ENCODE peak calls at places on chromosomes 12 and 14, in ten cellular contexts. One of them, this sample, is unnamed.

GRCh38 chr14:61147898-61148549 is 133.1 kb downstream of the TMEM30B start:
- DNase-seq in GM23248: no peak
- DNase-seq in fibroblast of lung: peak; percentile 96
- DNase-seq in left ventricle myocardium inferior: no peak
- DNase-seq in Peyer's patch: no peak
- DNase-seq in naive thymus-derived CD4-positive, alpha-beta T cell: no peak
- DNase-seq in CD8-positive, alpha-beta memory T cell: no peak
- DNase-seq in stomach: no peak
- DNase-seq in CD8-positive, alpha-beta T cell: no peak
- DNase-seq in tibial artery: no peak
- DNase-seq in this sample: no peak

GRCh38 chr14:66009104-66009503 is 477.1 kb upstream of the CCDC196 start:
- DNase-seq in GM23248: peak; percentile 93
- DNase-seq in fibroblast of lung: peak; percentile 41
- DNase-seq in left ventricle myocardium inferior: no peak
- DNase-seq in Peyer's patch: no peak
- DNase-seq in naive thymus-derived CD4-positive, alpha-beta T cell: no peak
- DNase-seq in CD8-positive, alpha-beta memory T cell: no peak
- DNase-seq in stomach: no peak
- DNase-seq in CD8-positive, alpha-beta T cell: no peak
- DNase-seq in tibial artery: peak; percentile 22
- DNase-seq in this sample: no peak

GRCh38 chr12:58502236-58502635 is 418.1 kb downstream of the LRIG3 start:
- DNase-seq in GM23248: peak; percentile 39
- DNase-seq in fibroblast of lung: peak; percentile 27
- DNase-seq in left ventricle myocardium inferior: no peak
- DNase-seq in Peyer's patch: no peak
- DNase-seq in naive thymus-derived CD4-positive, alpha-beta T cell: no peak
- DNase-seq in CD8-positive, alpha-beta memory T cell: no peak
- DNase-seq in stomach: no peak
- DNase-seq in CD8-positive, alpha-beta T cell: no peak
- DNase-seq in tibial artery: no peak
- DNase-seq in this sample: no peak

GRCh38 chr12:5101686-5102085 is 58.0 kb downstream of the KCNA5 start:
- DNase-seq in GM23248: no peak
- DNase-seq in fibroblast of lung: no peak
- DNase-seq in left ventricle myocardium inferior: no peak
- DNase-seq in Peyer's patch: no peak
- DNase-seq in naive thymus-derived CD4-positive, alpha-beta T cell: no peak
- DNase-seq in CD8-positive, alpha-beta memory T cell: no peak
- DNase-seq in stomach: no peak
- DNase-seq in CD8-positive, alpha-beta T cell: no peak
- DNase-seq in tibial artery: no peak
- DNase-seq in this sample: no peak

GRCh38 chr12:130049666-130050065 is 112.6 kb upstream of the FZD10 start:
- DNase-seq in GM23248: no peak
- DNase-seq in fibroblast of lung: no peak
- DNase-seq in left ventricle myocardium inferior: no peak
- DNase-seq in Peyer's patch: no peak
- DNase-seq in naive thymus-derived CD4-positive, alpha-beta T cell: no peak
- DNase-seq in CD8-positive, alpha-beta memory T cell: no peak
- DNase-seq in stomach: no peak
- DNase-seq in CD8-positive, alpha-beta T cell: no peak
- DNase-seq in tibial artery: no peak
- DNase-seq in this sample: no peak

GRCh38 chr12:42588981-42589464 is 523 bp downstream of the PRICKLE1 start:
- DNase-seq in GM23248: peak; percentile 71
- DNase-seq in fibroblast of lung: peak; percentile 48
- DNase-seq in left ventricle myocardium inferior: peak; percentile 34
- DNase-seq in Peyer's patch: no peak
- DNase-seq in naive thymus-derived CD4-positive, alpha-beta T cell: no peak
- DNase-seq in CD8-positive, alpha-beta memory T cell: no peak
- DNase-seq in stomach: no peak
- DNase-seq in CD8-positive, alpha-beta T cell: no peak
- DNase-seq in tibial artery: peak; percentile 29
- DNase-seq in this sample: no peak

GRCh38 chr14:103508930-103509329 is 13.7 kb downstream of the CKB start:
- DNase-seq in GM23248: no peak
- DNase-seq in fibroblast of lung: no peak
- DNase-seq in left ventricle myocardium inferior: no peak
- DNase-seq in Peyer's patch: no peak
- DNase-seq in naive thymus-derived CD4-positive, alpha-beta T cell: no peak
- DNase-seq in CD8-positive, alpha-beta memory T cell: no peak
- DNase-seq in stomach: no peak
- DNase-seq in CD8-positive, alpha-beta T cell: no peak
- DNase-seq in tibial artery: no peak
- DNase-seq in this sample: no peak

GRCh38 chr12:116156614-116157013 is 120.9 kb downstream of the MED13L start:
- DNase-seq in GM23248: no peak
- DNase-seq in fibroblast of lung: no peak
- DNase-seq in left ventricle myocardium inferior: no peak
- DNase-seq in Peyer's patch: no peak
- DNase-seq in naive thymus-derived CD4-positive, alpha-beta T cell: no peak
- DNase-seq in CD8-positive, alpha-beta memory T cell: no peak
- DNase-seq in stomach: no peak
- DNase-seq in CD8-positive, alpha-beta T cell: no peak
- DNase-seq in tibial artery: no peak
- DNase-seq in this sample: no peak

GRCh38 chr14:106417224-106418049 is 891.1 kb downstream of the TMEM121 start:
- DNase-seq in GM23248: peak; percentile 14
- DNase-seq in fibroblast of lung: no peak
- DNase-seq in left ventricle myocardium inferior: peak; percentile 25
- DNase-seq in Peyer's patch: peak; percentile 55
- DNase-seq in naive thymus-derived CD4-positive, alpha-beta T cell: peak; percentile 72
- DNase-seq in CD8-positive, alpha-beta memory T cell: peak; percentile 82
- DNase-seq in stomach: peak; percentile 44
- DNase-seq in CD8-positive, alpha-beta T cell: peak; percentile 69
- DNase-seq in tibial artery: no peak
- DNase-seq in this sample: peak; percentile 82

GRCh38 chr12:76720068-76720467 is 43.8 kb upstream of the ZDHHC17 start:
- DNase-seq in GM23248: peak; percentile 68
- DNase-seq in fibroblast of lung: no peak
- DNase-seq in left ventricle myocardium inferior: no peak
- DNase-seq in Peyer's patch: no peak
- DNase-seq in naive thymus-derived CD4-positive, alpha-beta T cell: no peak
- DNase-seq in CD8-positive, alpha-beta memory T cell: no peak
- DNase-seq in stomach: no peak
- DNase-seq in CD8-positive, alpha-beta T cell: no peak
- DNase-seq in tibial artery: no peak
- DNase-seq in this sample: no peak

GRCh38 chr12:79058342-79058741 is 193.8 kb downstream of the SYT1 start:
- DNase-seq in GM23248: peak; percentile 50
- DNase-seq in fibroblast of lung: peak; percentile 56
- DNase-seq in left ventricle myocardium inferior: no peak
- DNase-seq in Peyer's patch: no peak
- DNase-seq in naive thymus-derived CD4-positive, alpha-beta T cell: no peak
- DNase-seq in CD8-positive, alpha-beta memory T cell: no peak
- DNase-seq in stomach: no peak
- DNase-seq in CD8-positive, alpha-beta T cell: no peak
- DNase-seq in tibial artery: no peak
- DNase-seq in this sample: no peak

GRCh38 chr14:56224179-56224578 is 106.0 kb downstream of the PELI2 start:
- DNase-seq in GM23248: no peak
- DNase-seq in fibroblast of lung: peak; percentile 12
- DNase-seq in left ventricle myocardium inferior: no peak
- DNase-seq in Peyer's patch: no peak
- DNase-seq in naive thymus-derived CD4-positive, alpha-beta T cell: no peak
- DNase-seq in CD8-positive, alpha-beta memory T cell: no peak
- DNase-seq in stomach: no peak
- DNase-seq in CD8-positive, alpha-beta T cell: no peak
- DNase-seq in tibial artery: no peak
- DNase-seq in this sample: no peak

GRCh38 chr14:70770490-70770889 is 38.8 kb downstream of the MAP3K9 start:
- DNase-seq in GM23248: no peak
- DNase-seq in fibroblast of lung: no peak
- DNase-seq in left ventricle myocardium inferior: no peak
- DNase-seq in Peyer's patch: no peak
- DNase-seq in naive thymus-derived CD4-positive, alpha-beta T cell: no peak
- DNase-seq in CD8-positive, alpha-beta memory T cell: no peak
- DNase-seq in stomach: no peak
- DNase-seq in CD8-positive, alpha-beta T cell: no peak
- DNase-seq in tibial artery: no peak
- DNase-seq in this sample: no peak

GRCh38 chr14:46472261-46472660 is 179.3 kb downstream of the RPL10L start:
- DNase-seq in GM23248: no peak
- DNase-seq in fibroblast of lung: no peak
- DNase-seq in left ventricle myocardium inferior: no peak
- DNase-seq in Peyer's patch: no peak
- DNase-seq in naive thymus-derived CD4-positive, alpha-beta T cell: no peak
- DNase-seq in CD8-positive, alpha-beta memory T cell: no peak
- DNase-seq in stomach: no peak
- DNase-seq in CD8-positive, alpha-beta T cell: no peak
- DNase-seq in tibial artery: no peak
- DNase-seq in this sample: no peak

GRCh38 chr12:129215436-129216025 is 362.3 kb downstream of the GLT1D1 start:
- DNase-seq in GM23248: no peak
- DNase-seq in fibroblast of lung: no peak
- DNase-seq in left ventricle myocardium inferior: no peak
- DNase-seq in Peyer's patch: no peak
- DNase-seq in naive thymus-derived CD4-positive, alpha-beta T cell: no peak
- DNase-seq in CD8-positive, alpha-beta memory T cell: no peak
- DNase-seq in stomach: no peak
- DNase-seq in CD8-positive, alpha-beta T cell: no peak
- DNase-seq in tibial artery: no peak
- DNase-seq in this sample: no peak

GRCh38 chr12:3085341-3086125 is 8.4 kb downstream of the TSPAN9 start:
- DNase-seq in GM23248: no peak
- DNase-seq in fibroblast of lung: no peak
- DNase-seq in left ventricle myocardium inferior: no peak
- DNase-seq in Peyer's patch: no peak
- DNase-seq in naive thymus-derived CD4-positive, alpha-beta T cell: no peak
- DNase-seq in CD8-positive, alpha-beta memory T cell: no peak
- DNase-seq in stomach: no peak
- DNase-seq in CD8-positive, alpha-beta T cell: no peak
- DNase-seq in tibial artery: no peak
- DNase-seq in this sample: no peak

GRCh38 chr12:52777566-52777965 is 421 bp upstream of the KRT76 start:
- DNase-seq in GM23248: no peak
- DNase-seq in fibroblast of lung: no peak
- DNase-seq in left ventricle myocardium inferior: no peak
- DNase-seq in Peyer's patch: no peak
- DNase-seq in naive thymus-derived CD4-positive, alpha-beta T cell: no peak
- DNase-seq in CD8-positive, alpha-beta memory T cell: no peak
- DNase-seq in stomach: no peak
- DNase-seq in CD8-positive, alpha-beta T cell: no peak
- DNase-seq in tibial artery: no peak
- DNase-seq in this sample: no peak

GRCh38 chr12:55705802-55706402 is 1.8 kb downstream of the ITGA7 start:
- DNase-seq in GM23248: no peak
- DNase-seq in fibroblast of lung: no peak
- DNase-seq in left ventricle myocardium inferior: no peak
- DNase-seq in Peyer's patch: no peak
- DNase-seq in naive thymus-derived CD4-positive, alpha-beta T cell: no peak
- DNase-seq in CD8-positive, alpha-beta memory T cell: no peak
- DNase-seq in stomach: no peak
- DNase-seq in CD8-positive, alpha-beta T cell: no peak
- DNase-seq in tibial artery: no peak
- DNase-seq in this sample: no peak

GRCh38 chr12:109998241-109998903 is 858 bp upstream of the ANKRD13A start:
- DNase-seq in GM23248: peak; percentile 54
- DNase-seq in fibroblast of lung: no peak
- DNase-seq in left ventricle myocardium inferior: no peak
- DNase-seq in Peyer's patch: no peak
- DNase-seq in naive thymus-derived CD4-positive, alpha-beta T cell: no peak
- DNase-seq in CD8-positive, alpha-beta memory T cell: no peak
- DNase-seq in stomach: no peak
- DNase-seq in CD8-positive, alpha-beta T cell: no peak
- DNase-seq in tibial artery: no peak
- DNase-seq in this sample: no peak
- H3K4me1 ChIP-seq in GM23248: peaks cover 56% of the 10 kb centered on the region
- H3K4me1 ChIP-seq in fibroblast of lung: peaks cover 14% of the 10 kb centered on the region
- H3K4me1 ChIP-seq in left ventricle myocardium inferior: peaks cover 74% of the 10 kb centered on the region
- H3K4me1 ChIP-seq in Peyer's patch: peaks cover 9% of the 10 kb centered on the region
- H3K4me1 ChIP-seq in naive thymus-derived CD4-positive, alpha-beta T cell: peaks cover 23% of the 10 kb centered on the region
- H3K4me1 ChIP-seq in CD8-positive, alpha-beta memory T cell: peaks cover 51% of the 10 kb centered on the region
- H3K4me1 ChIP-seq in stomach: peaks cover 39% of the 10 kb centered on the region
- H3K4me1 ChIP-seq in CD8-positive, alpha-beta T cell: peaks cover 36% of the 10 kb centered on the region
- H3K4me1 ChIP-seq in tibial artery: peaks cover 39% of the 10 kb centered on the region
- H3K4me1 ChIP-seq in this sample: peaks cover 3% of the 10 kb centered on the region

GRCh38 chr14:95382747-95383146 is 63.0 kb upstream of the CLMN start:
- DNase-seq in GM23248: no peak
- DNase-seq in fibroblast of lung: no peak
- DNase-seq in left ventricle myocardium inferior: no peak
- DNase-seq in Peyer's patch: no peak
- DNase-seq in naive thymus-derived CD4-positive, alpha-beta T cell: no peak
- DNase-seq in CD8-positive, alpha-beta memory T cell: no peak
- DNase-seq in stomach: no peak
- DNase-seq in CD8-positive, alpha-beta T cell: no peak
- DNase-seq in tibial artery: no peak
- DNase-seq in this sample: no peak
- H3K4me3 ChIP-seq in GM23248: no peak overlapping the region
- H3K4me3 ChIP-seq in fibroblast of lung: no peak overlapping the region
- H3K4me3 ChIP-seq in left ventricle myocardium inferior: no peak overlapping the region
- H3K4me3 ChIP-seq in Peyer's patch: no peak overlapping the region
- H3K4me3 ChIP-seq in naive thymus-derived CD4-positive, alpha-beta T cell: no peak overlapping the region
- H3K4me3 ChIP-seq in CD8-positive, alpha-beta memory T cell: no peak overlapping the region
- H3K4me3 ChIP-seq in stomach: no peak overlapping the region
- H3K4me3 ChIP-seq in CD8-positive, alpha-beta T cell: no peak overlapping the region
- H3K4me3 ChIP-seq in tibial artery: no peak overlapping the region
- H3K4me3 ChIP-seq in this sample: no peak overlapping the region

DNA sequence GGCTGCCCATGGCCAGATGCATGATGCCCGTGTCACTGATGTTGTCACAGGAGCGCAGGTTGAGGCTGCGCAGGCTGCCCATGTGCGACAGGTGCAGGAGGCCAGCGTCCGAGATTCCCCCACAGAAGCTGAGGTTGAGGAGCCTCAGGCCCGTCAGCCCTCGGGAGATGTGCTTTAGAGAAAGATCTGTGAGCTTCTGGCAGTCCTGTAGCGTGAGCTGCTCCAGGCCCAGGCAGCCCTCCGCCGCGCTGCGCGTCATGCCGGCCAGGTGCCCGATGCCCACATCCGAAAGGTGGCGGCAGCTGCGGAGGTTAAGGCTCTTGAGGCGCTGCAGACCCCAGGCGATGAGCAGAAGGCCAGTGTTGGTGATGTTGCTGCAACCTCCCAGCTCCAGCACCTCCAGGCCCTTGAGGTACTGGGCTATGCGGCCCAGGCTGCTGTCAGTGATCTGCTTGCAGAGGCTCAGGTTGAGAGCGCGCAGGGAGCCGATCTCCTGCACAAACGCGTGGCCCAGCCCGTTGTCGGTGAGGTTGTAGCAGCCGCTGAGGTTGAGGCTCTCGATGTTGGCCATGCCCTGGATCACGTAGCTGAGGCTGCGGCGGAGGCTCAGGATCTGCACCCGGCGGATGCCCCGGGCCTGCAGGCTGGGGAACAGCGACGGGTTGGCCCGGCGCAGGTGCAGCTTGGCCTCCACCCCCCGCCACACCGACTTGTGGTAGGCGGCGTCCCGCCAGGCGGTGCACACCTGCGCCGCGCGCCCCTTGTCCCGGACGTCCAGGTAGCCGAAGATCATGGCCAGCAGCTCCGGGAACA is 943 bp downstream of the FBXL14 start:
- DNase-seq in GM23248: peak; percentile 68
- DNase-seq in fibroblast of lung: no peak
- DNase-seq in left ventricle myocardium inferior: peak; percentile 48
- DNase-seq in Peyer's patch: peak; percentile 67
- DNase-seq in naive thymus-derived CD4-positive, alpha-beta T cell: peak; percentile 68
- DNase-seq in CD8-positive, alpha-beta memory T cell: peak; percentile 40
- DNase-seq in stomach: peak; percentile 68
- DNase-seq in CD8-positive, alpha-beta T cell: peak; percentile 42
- DNase-seq in tibial artery: no peak
- DNase-seq in this sample: peak; percentile 49
- H3K4me1 ChIP-seq in GM23248: peaks cover 51% of the 10 kb centered on the region
- H3K4me1 ChIP-seq in fibroblast of lung: peaks cover 19% of the 10 kb centered on the region
- H3K4me1 ChIP-seq in left ventricle myocardium inferior: peaks cover 63% of the 10 kb centered on the region
- H3K4me1 ChIP-seq in Peyer's patch: peaks cover 2% of the 10 kb centered on the region
- H3K4me1 ChIP-seq in naive thymus-derived CD4-positive, alpha-beta T cell: peaks cover 28% of the 10 kb centered on the region
- H3K4me1 ChIP-seq in CD8-positive, alpha-beta memory T cell: peaks cover 39% of the 10 kb centered on the region
- H3K4me1 ChIP-seq in stomach: peaks cover 46% of the 10 kb centered on the region
- H3K4me1 ChIP-seq in CD8-positive, alpha-beta T cell: peaks cover 42% of the 10 kb centered on the region
- H3K4me1 ChIP-seq in tibial artery: peaks cover 41% of the 10 kb centered on the region
- H3K4me1 ChIP-seq in this sample: peaks cover 34% of the 10 kb centered on the region

GRCh38 chr12:49720214-49720613 is 13.0 kb upstream of the FMNL3 start:
- DNase-seq in GM23248: peak; percentile 51
- DNase-seq in fibroblast of lung: no peak
- DNase-seq in left ventricle myocardium inferior: no peak
- DNase-seq in Peyer's patch: no peak
- DNase-seq in naive thymus-derived CD4-positive, alpha-beta T cell: no peak
- DNase-seq in CD8-positive, alpha-beta memory T cell: no peak
- DNase-seq in stomach: no peak
- DNase-seq in CD8-positive, alpha-beta T cell: no peak
- DNase-seq in tibial artery: no peak
- DNase-seq in this sample: no peak
- H3K4me3 ChIP-seq in GM23248: no peak overlapping the region
- H3K4me3 ChIP-seq in fibroblast of lung: no peak overlapping the region
- H3K4me3 ChIP-seq in left ventricle myocardium inferior: no peak overlapping the region
- H3K4me3 ChIP-seq in Peyer's patch: no peak overlapping the region
- H3K4me3 ChIP-seq in naive thymus-derived CD4-positive, alpha-beta T cell: no peak overlapping the region
- H3K4me3 ChIP-seq in CD8-positive, alpha-beta memory T cell: no peak overlapping the region
- H3K4me3 ChIP-seq in stomach: no peak overlapping the region
- H3K4me3 ChIP-seq in CD8-positive, alpha-beta T cell: no peak overlapping the region
- H3K4me3 ChIP-seq in tibial artery: no peak overlapping the region
- H3K4me3 ChIP-seq in this sample: no peak overlapping the region

This sample was measured in effector memory CD4-positive, alpha-beta T cell.